ENCODE peak calls at places on chromosome 21, in eight cellular contexts. V, R, Q, D, K, B, L and X are unnamed samples.

GRCh38 chr21:38310619-38311018 is 53.8 kb downstream of the KCNJ15 start:
- DNase-seq in V (no peak), R (peak), Q (no peak), D (no peak), K (no peak), B (no peak), L (peak), X (no peak)

GRCh38 chr21:33769057-33769456 is 126.8 kb downstream of the ITSN1 start:
- DNase-seq in V (no peak), R (no peak), Q (no peak), D (no peak), K (no peak), B (no peak), L (no peak), X (no peak)

GRCh38 chr21:37564924-37565529 is 198.5 kb downstream of the DYRK1A start:
- DNase-seq in V (no peak), R (peak), Q (no peak), D (peak), K (no peak), B (peak), L (no peak), X (peak)

GRCh38 chr21:17495680-17496079 is 17.2 kb upstream of the CXADR start:
- DNase-seq in V (no peak), R (peak), Q (no peak), D (no peak), K (no peak), B (no peak), L (peak), X (no peak)

GRCh38 chr21:45542667-45543370 is 579 bp upstream of the SLC19A1 start:
- DNase-seq in V (peak), R (no peak), Q (no peak), D (no peak), K (no peak), B (no peak), L (no peak), X (peak)

GRCh38 chr21:44817914-44818635 is at the start of gene SUMO3:
- DNase-seq in V (peak), R (peak), Q (peak), D (no peak), K (peak), B (peak), L (peak), X (peak)

GRCh38 chr21:18954415-18954972 is 550.9 kb upstream of the TMPRSS15 start:
- DNase-seq in V (no peak), R (no peak), Q (no peak), D (no peak), K (no peak), B (no peak), L (no peak), X (no peak)

GRCh38 chr21:31298618-31299269 is 45.3 kb downstream of the TIAM1 start:
- DNase-seq in V (no peak), R (no peak), Q (no peak), D (peak), K (no peak), B (no peak), L (peak), X (no peak)

GRCh38 chr21:39390212-39390765 is 41.4 kb upstream of the HMGN1 start:
- DNase-seq in V (no peak), R (no peak), Q (no peak), D (no peak), K (no peak), B (no peak), L (no peak), X (no peak)

GRCh38 chr21:45538381-45539045 is 3.7 kb downstream of the SLC19A1 start:
- DNase-seq in V (peak), R (no peak), Q (no peak), D (no peak), K (no peak), B (no peak), L (no peak), X (no peak)

GRCh38 chr21:21468003-21468402 is 469.8 kb downstream of the NCAM2 start:
- DNase-seq in V (no peak), R (no peak), Q (no peak), D (no peak), K (no peak), B (no peak), L (no peak), X (no peak)

GRCh38 chr21:42097274-42097673 is 26.2 kb downstream of the UMODL1 start:
- DNase-seq in V (no peak), R (peak), Q (no peak), D (no peak), K (no peak), B (no peak), L (no peak), X (no peak)

GRCh38 chr21:34890724-34891609 is 158.1 kb downstream of the RUNX1 start:
- DNase-seq in V (no peak), R (peak), Q (no peak), D (no peak), K (no peak), B (peak), L (no peak), X (peak)

GRCh38 chr21:36079010-36079649 is 9.3 kb downstream of the CBR1 start:
- DNase-seq in V (peak), R (no peak), Q (no peak), D (no peak), K (no peak), B (no peak), L (no peak), X (no peak)

GRCh38 chr21:37461494-37461893 is 94.9 kb downstream of the DYRK1A start:
- DNase-seq in V (no peak), R (peak), Q (no peak), D (no peak), K (no peak), B (no peak), L (no peak), X (no peak)

GRCh38 chr21:41767606-41768370 is 936 bp upstream of the RIPK4 start:
- DNase-seq in V (no peak), R (peak), Q (no peak), D (peak), K (peak), B (no peak), L (no peak), X (no peak)

GRCh38 chr21:38646213-38646837 is 148.0 kb upstream of the ERG start:
- DNase-seq in V (no peak), R (peak), Q (no peak), D (peak), K (no peak), B (no peak), L (peak), X (no peak)

GRCh38 chr21:31088196-31088751 is 50.0 kb upstream of the KRTAP19-8 start:
- DNase-seq in V (no peak), R (no peak), Q (no peak), D (no peak), K (no peak), B (peak), L (no peak), X (no peak)